ENCODE peak calls at places on chromosomes 7 and 10, in ten cellular contexts. L, W, X, A, N, E, P, Q, C and H are unnamed samples.

GRCh38 chr7:138287549-138287948 is 172.5 kb upstream of the TRIM24 start:
- DNase-seq in L (no peak), W (no peak), X (no peak), A (no peak), N (no peak), E (no peak), P (no peak), Q (no peak), C (no peak), H (no peak)

GRCh38 chr7:68187549-68187948 is 1190.9 kb downstream of the TYW1 start:
- DNase-seq in L (no peak), W (no peak), X (no peak), A (no peak), N (peak; percentile 17), E (no peak), P (no peak), Q (no peak), C (no peak), H (no peak)

GRCh38 chr7:41612798-41613197 is 90.1 kb downstream of the INHBA start:
- DNase-seq in L (no peak), W (no peak), X (no peak), A (no peak), N (no peak), E (no peak), P (no peak), Q (no peak), C (no peak), H (no peak)

GRCh38 chr7:55271069-55271468 is 94.1 kb upstream of the LANCL2 start:
- DNase-seq in L (peak; percentile 24), W (no peak), X (no peak), A (peak; percentile 23), N (peak; percentile 20), E (no peak), P (no peak), Q (peak; percentile 26), C (no peak), H (no peak)

GRCh38 chr10:79981673-79982485 is 33.0 kb upstream of the SFTPD start:
- DNase-seq in L (peak; percentile 74), W (peak; percentile 69), X (peak; percentile 61), A (peak; percentile 21), N (peak; percentile 35), E (no peak), P (no peak), Q (peak; percentile 2), C (peak; percentile 60), H (peak; percentile 48)

GRCh38 chr10:117131390-117132327 is 6.4 kb downstream of the VAX1 start:
- DNase-seq in L (no peak), W (no peak), X (no peak), A (no peak), N (no peak), E (no peak), P (no peak), Q (no peak), C (no peak), H (no peak)

GRCh38 chr7:36191292-36191920 is 38.4 kb downstream of the EEPD1 start:
- DNase-seq in L (no peak), W (no peak), X (no peak), A (peak; percentile 13), N (peak; percentile 60), E (no peak), P (no peak), Q (peak; percentile 74), C (no peak), H (no peak)

GRCh38 chr7:104677587-104677986 is 336.4 kb upstream of the KMT2E start:
- DNase-seq in L (no peak), W (no peak), X (no peak), A (no peak), N (no peak), E (no peak), P (no peak), Q (no peak), C (no peak), H (no peak)

GRCh38 chr7:36305648-36306047 is 84.0 kb upstream of the ANLN start:
- DNase-seq in L (no peak), W (no peak), X (no peak), A (no peak), N (no peak), E (no peak), P (no peak), Q (no peak), C (no peak), H (no peak)

GRCh38 chr7:13792208-13792607 is 197.3 kb downstream of the ETV1 start:
- DNase-seq in L (no peak), W (no peak), X (no peak), A (no peak), N (no peak), E (no peak), P (no peak), Q (no peak), C (no peak), H (no peak)

GRCh38 chr10:75236178-75236825 is 545 bp upstream of the COMTD1 start:
- DNase-seq in L (no peak), W (no peak), X (no peak), A (no peak), N (no peak), E (no peak), P (no peak), Q (no peak), C (no peak), H (no peak)

GRCh38 chr7:113698556-113699220 is 220.1 kb downstream of the PPP1R3A start:
- DNase-seq in L (peak; percentile 47), W (no peak), X (peak; percentile 52), A (peak; percentile 45), N (peak; percentile 21), E (no peak), P (no peak), Q (peak; percentile 39), C (peak; percentile 13), H (peak; percentile 38)

GRCh38 chr10:12381536-12382156 is 32.3 kb downstream of the CAMK1D start:
- DNase-seq in L (no peak), W (no peak), X (no peak), A (no peak), N (no peak), E (no peak), P (no peak), Q (no peak), C (no peak), H (no peak)

GRCh38 chr10:18414061-18414460 is 237.3 kb downstream of the NSUN6 start:
- DNase-seq in L (no peak), W (no peak), X (no peak), A (no peak), N (no peak), E (no peak), P (no peak), Q (peak; percentile 59), C (no peak), H (no peak)

GRCh38 chr10:69656719-69657269 is 26.7 kb downstream of the FAM241B start:
- DNase-seq in L (peak; percentile 31), W (no peak), X (no peak), A (no peak), N (no peak), E (no peak), P (no peak), Q (no peak), C (no peak), H (no peak)

GRCh38 chr7:1920266-1920681 is 250.2 kb downstream of the ELFN1 start:
- DNase-seq in L (no peak), W (no peak), X (no peak), A (no peak), N (no peak), E (peak; percentile 37), P (no peak), Q (no peak), C (no peak), H (no peak)

GRCh38 chr10:132811891-132812481 is 26.0 kb upstream of the NKX6-2 start:
- DNase-seq in L (no peak), W (no peak), X (no peak), A (no peak), N (no peak), E (no peak), P (no peak), Q (no peak), C (no peak), H (no peak)

GRCh38 chr7:155000795-155001194 is 2.1 kb downstream of the PAXIP1 start:
- DNase-seq in L (peak; percentile 10), W (no peak), X (peak; percentile 58), A (no peak), N (no peak), E (peak; percentile 1), P (no peak), Q (no peak), C (no peak), H (no peak)

GRCh38 chr7:8380130-8380529 is 53.3 kb upstream of the NXPH1 start:
- DNase-seq in L (no peak), W (no peak), X (no peak), A (no peak), N (no peak), E (no peak), P (no peak), Q (no peak), C (no peak), H (no peak)

GRCh38 chr7:47520408-47520807 is 61.5 kb downstream of the TNS3 start:
- DNase-seq in L (no peak), W (no peak), X (no peak), A (peak; percentile 77), N (peak; percentile 99), E (no peak), P (peak; percentile 82), Q (peak; percentile 85), C (no peak), H (no peak)